ENCODE peak calls at places on chromosomes 3 and 15, in six cellular contexts. One of them, this sample, is unnamed.

GRCh38 chr3:155078959-155079794 is 942 bp upstream of the MME start:
- DNase-seq in amniotic stem cell: no peak
- DNase-seq in EL: peak
- DNase-seq in CD8-positive, alpha-beta T cell: no peak
- DNase-seq in cardiac fibroblast: peak
- DNase-seq in anterior cingulate cortex: no peak
- DNase-seq in this sample: no peak

GRCh38 chr3:167606836-167607235 is 46.9 kb downstream of the WDR49 start:
- DNase-seq in amniotic stem cell: no peak
- DNase-seq in EL: no peak
- DNase-seq in CD8-positive, alpha-beta T cell: no peak
- DNase-seq in cardiac fibroblast: no peak
- DNase-seq in anterior cingulate cortex: no peak
- DNase-seq in this sample: no peak

GRCh38 chr3:171277456-171278406 is 182.5 kb downstream of the TNIK start:
- DNase-seq in amniotic stem cell: no peak
- DNase-seq in EL: no peak
- DNase-seq in CD8-positive, alpha-beta T cell: no peak
- DNase-seq in cardiac fibroblast: no peak
- DNase-seq in anterior cingulate cortex: no peak
- DNase-seq in this sample: no peak

GRCh38 chr15:40790723-40791122 is 16.2 kb upstream of the ZFYVE19 start:
- DNase-seq in amniotic stem cell: no peak
- DNase-seq in EL: no peak
- DNase-seq in CD8-positive, alpha-beta T cell: no peak
- DNase-seq in cardiac fibroblast: peak
- DNase-seq in anterior cingulate cortex: no peak
- DNase-seq in this sample: no peak

GRCh38 chr3:125512135-125512920 is 7.7 kb downstream of the SNX4 start:
- DNase-seq in amniotic stem cell: peak
- DNase-seq in EL: peak
- DNase-seq in CD8-positive, alpha-beta T cell: no peak
- DNase-seq in cardiac fibroblast: peak
- DNase-seq in anterior cingulate cortex: no peak
- DNase-seq in this sample: no peak

GRCh38 chr15:60799885-60800728 is 321.2 kb upstream of the ICE2 start:
- DNase-seq in amniotic stem cell: no peak
- DNase-seq in EL: no peak
- DNase-seq in CD8-positive, alpha-beta T cell: peak
- DNase-seq in cardiac fibroblast: peak
- DNase-seq in anterior cingulate cortex: no peak
- DNase-seq in this sample: no peak

GRCh38 chr3:108757404-108757982 is at the start of gene RETNLB:
- DNase-seq in amniotic stem cell: no peak
- DNase-seq in EL: no peak
- DNase-seq in CD8-positive, alpha-beta T cell: no peak
- DNase-seq in cardiac fibroblast: no peak
- DNase-seq in anterior cingulate cortex: no peak
- DNase-seq in this sample: no peak

GRCh38 chr3:66904816-66905543 is 93.1 kb upstream of the KBTBD8 start:
- DNase-seq in amniotic stem cell: no peak
- DNase-seq in EL: no peak
- DNase-seq in CD8-positive, alpha-beta T cell: no peak
- DNase-seq in cardiac fibroblast: no peak
- DNase-seq in anterior cingulate cortex: no peak
- DNase-seq in this sample: no peak

GRCh38 chr15:101619615-101619865 is 32.6 kb downstream of the TM2D3 start:
- DNase-seq in amniotic stem cell: no peak
- DNase-seq in EL: no peak
- DNase-seq in CD8-positive, alpha-beta T cell: no peak
- DNase-seq in cardiac fibroblast: no peak
- DNase-seq in anterior cingulate cortex: no peak
- DNase-seq in this sample: no peak